ENCODE peak calls at places on chromosomes 11 and 22, in nine cellular contexts. V, G, Z, M, R, B, L, H and P are unnamed samples.

GRCh38 chr11:80350541-80350940 is 909.7 kb upstream of the TENM4 start:
- DNase-seq in M (no peak), V (no peak), B (no peak), L (no peak), G (no peak), R (no peak), Z (no peak), H (no peak), P (no peak)

GRCh38 chr22:22246706-22247105 is 2.1 kb downstream of the VPREB1 start:
- DNase-seq in V (no peak), G (no peak), L (no peak), H (no peak), M (no peak), Z (no peak), B (no peak), R (no peak), P (no peak)

GRCh38 chr11:113974741-113975470 is at the start of gene HTR3A:
- DNase-seq in B (peak; percentile 52), G (no peak), V (peak; percentile 74), Z (no peak), L (no peak), H (peak; percentile 93), R (no peak), M (peak; percentile 85), P (peak; percentile 54)

GRCh38 chr22:25987948-25988347 is 181.3 kb upstream of the SEZ6L start:
- DNase-seq in M (no peak), Z (no peak), L (no peak), V (no peak), H (no peak), B (no peak), R (no peak), G (no peak), P (no peak)

GRCh38 chr11:19374189-19374588 is 133.4 kb upstream of the E2F8 start:
- DNase-seq in M (no peak), G (no peak), H (no peak), L (peak; percentile 82), V (no peak), Z (peak; percentile 96), R (peak; percentile 93), B (peak; percentile 75), P (no peak)

GRCh38 chr11:32088117-32088941 is 2.5 kb upstream of the RCN1 start:
- DNase-seq in H (peak; percentile 71), G (no peak), R (peak; percentile 84), Z (peak; percentile 91), V (peak; percentile 83), B (peak; percentile 98), L (peak; percentile 94), M (no peak), P (no peak)

GRCh38 chr11:88535916-88536547 is 198.5 kb upstream of the CTSC start:
- DNase-seq in B (peak; percentile 91), L (peak; percentile 96), G (no peak), R (peak; percentile 90), H (no peak), V (no peak), Z (peak; percentile 92), M (no peak), P (no peak)

GRCh38 chr22:26546282-26546681 is 34.0 kb upstream of the TFIP11 start:
- DNase-seq in H (no peak), R (no peak), Z (no peak), B (no peak), V (no peak), G (no peak), L (no peak), M (no peak), P (no peak)

GRCh38 chr11:3995949-3996554 is 98.5 kb upstream of the RRM1 start:
- DNase-seq in G (no peak), R (no peak), H (no peak), Z (peak; percentile 42), B (peak; percentile 48), V (no peak), L (peak; percentile 22), M (no peak), P (no peak)

GRCh38 chr22:28903719-28904118 is 20.3 kb downstream of the ZNRF3 start:
- DNase-seq in L (no peak), B (no peak), H (no peak), G (no peak), R (no peak), Z (no peak), V (no peak), M (no peak), P (no peak)

DNA sequence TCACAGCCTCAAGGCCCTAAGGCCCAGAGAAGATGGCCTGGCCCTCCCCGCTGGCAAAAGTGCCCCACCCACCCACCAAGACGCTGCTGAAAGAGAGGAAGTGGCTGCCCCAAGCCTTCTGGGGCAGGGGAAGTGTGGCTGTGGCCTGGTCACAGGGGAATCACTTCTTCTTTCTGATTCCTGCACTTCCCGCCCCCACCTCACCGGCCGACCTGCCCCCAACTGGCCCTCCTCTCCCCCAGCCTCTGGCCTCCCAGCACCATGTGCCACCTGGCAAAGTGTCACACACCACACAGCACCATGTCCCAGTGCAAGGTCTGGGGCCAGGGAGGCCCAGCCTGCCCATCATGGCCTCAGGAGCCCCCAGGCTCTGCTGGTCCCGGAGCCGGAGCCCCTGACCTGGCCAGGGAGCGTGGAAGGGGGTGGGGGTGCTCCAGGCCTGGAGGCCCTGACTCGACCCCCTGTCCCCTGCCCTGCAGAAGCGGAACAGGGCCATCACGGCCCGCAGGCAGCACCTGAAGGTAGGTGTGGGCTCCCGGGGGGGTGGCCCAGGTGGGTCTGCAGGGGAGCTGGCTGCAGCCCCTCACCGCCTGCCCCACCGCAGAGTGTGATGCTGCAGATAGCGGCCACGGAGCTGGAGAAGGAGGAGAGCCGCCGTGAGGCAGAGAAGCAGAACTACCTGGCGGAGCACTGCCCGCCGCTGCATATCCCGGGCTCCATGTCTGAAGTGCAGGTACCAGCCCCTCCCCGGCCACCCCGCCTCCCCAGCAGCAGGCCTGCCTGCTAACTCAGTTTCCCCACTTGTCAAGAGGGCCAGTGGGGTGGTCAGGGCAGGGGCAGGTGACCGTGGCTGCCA is 1.4 kb downstream of the TNNI2 start:
- DNase-seq in V (no peak), R (no peak), L (no peak), B (no peak), G (no peak), M (peak; percentile 87), Z (no peak), H (peak; percentile 82), P (no peak)
- H3K4me3 ChIP-seq in V (no peak overlapping the region), R (no peak overlapping the region), L (no peak overlapping the region), B (no peak overlapping the region), G (no peak overlapping the region), M (peak overlapping the region; percentile 30), Z (no peak overlapping the region), H (no peak overlapping the region), P (no peak overlapping the region)

GRCh38 chr11:117222991-117223740 is 8.7 kb downstream of the PCSK7 start:
- DNase-seq in Z (no peak), L (no peak), B (no peak), H (peak; percentile 29), R (no peak), V (no peak), G (no peak), M (no peak), P (no peak)
- H3K27ac ChIP-seq in Z (peak overlapping the region; percentile 13), L (no peak overlapping the region), B (peak overlapping the region; percentile 94), H (no peak overlapping the region), R (no peak overlapping the region), V (peak overlapping the region; percentile 95), G (peak overlapping the region; percentile 80), M (no peak overlapping the region), P (peak overlapping the region; percentile 26)

GRCh38 chr22:48720662-48721393 is 1106.8 kb downstream of the BRD1 start:
- DNase-seq in G (no peak), H (peak; percentile 51), M (peak; percentile 48), B (no peak), Z (no peak), V (no peak), L (no peak), R (no peak), P (no peak)
- TF ChIP-seq CTCF in G (no peak), H (no peak), M (no peak), B (no peak), Z (no peak), V (no peak), L (no peak), R (no peak), P (no peak)

GRCh38 chr11:124937336-124937935 is 1.6 kb upstream of the HEPACAM start:
- DNase-seq in M (no peak), B (no peak), G (no peak), Z (no peak), L (no peak), R (no peak), H (no peak), V (no peak), P (no peak)

GRCh38 chr11:124938206-124938765 is 2.4 kb upstream of the HEPACAM start:
- DNase-seq in M (no peak), B (no peak), L (no peak), Z (peak; percentile 40), H (no peak), R (no peak), V (no peak), G (no peak), P (no peak)

GRCh38 chr11:124938970-124939369 is 3.1 kb upstream of the HEPACAM start:
- DNase-seq in G (no peak), H (no peak), V (no peak), Z (no peak), R (no peak), L (no peak), B (no peak), M (no peak), P (no peak)

GRCh38 chr11:124935548-124936514 is at the start of gene HEPACAM:
- DNase-seq in L (no peak), M (no peak), R (no peak), V (no peak), B (no peak), Z (no peak), G (no peak), H (no peak), P (peak; percentile 83)

DNA sequence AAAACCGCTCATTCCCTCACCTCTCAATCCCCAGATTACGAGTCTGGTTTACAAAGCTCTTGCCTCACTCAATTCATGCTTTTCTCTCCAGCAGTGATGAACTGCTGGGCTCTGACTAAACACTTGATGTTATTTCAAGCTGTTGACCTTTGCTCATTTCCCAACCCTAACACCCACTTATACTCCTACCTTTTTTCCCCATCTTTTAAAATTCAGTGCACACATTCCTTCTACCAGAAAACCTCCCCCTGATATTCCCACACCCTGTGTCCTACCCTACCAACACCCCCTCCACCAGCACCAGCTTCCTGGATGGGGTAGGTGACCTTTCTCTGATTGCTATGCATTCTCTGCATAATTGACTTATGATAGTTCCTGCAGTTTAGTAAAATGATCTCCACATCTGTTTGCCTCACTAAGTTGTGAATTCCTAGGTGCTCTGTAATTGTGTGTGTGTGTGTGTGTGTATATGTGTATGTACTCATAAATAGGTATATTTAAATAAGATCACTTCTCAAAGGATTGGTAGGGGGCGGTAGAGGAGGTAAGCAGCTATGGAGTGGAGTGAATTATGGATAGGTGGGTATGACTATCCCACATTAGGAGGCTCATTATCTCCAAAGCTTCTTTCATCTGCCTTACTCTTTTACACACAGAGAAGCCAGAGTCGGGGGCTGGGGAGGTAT is 842 bp downstream of the HEPACAM start:
- DNase-seq in B (peak; percentile 54), V (no peak), G (no peak), L (peak; percentile 92), R (peak; percentile 46), M (no peak), H (no peak), Z (peak; percentile 96), P (no peak)
- H3K4me3 ChIP-seq in B (no peak overlapping the region), V (no peak overlapping the region), G (no peak overlapping the region), L (no peak overlapping the region), R (no peak overlapping the region), M (no peak overlapping the region), H (no peak overlapping the region), Z (no peak overlapping the region), P (peak overlapping the region; percentile 75)